ENCODE peak calls at places on chromosomes 3 and 15, in nine cellular contexts. C, G, X, Z, J, F, Y, L and H are unnamed samples.

GRCh38 chr3:134373278-134373941 is 837 bp downstream of the AMOTL2 start:
- DNase-seq in C (no peak), G (peak; percentile 91), X (peak; percentile 88), Z (peak; percentile 96), J (no peak), F (peak; percentile 92), Y (peak; percentile 86), L (peak; percentile 93), H (no peak)

GRCh38 chr3:142844339-142844977 is 44.4 kb downstream of the PCOLCE2 start:
- DNase-seq in C (peak; percentile 73), G (peak; percentile 64), X (peak; percentile 56), Z (peak; percentile 64), J (no peak), F (no peak), Y (no peak), L (no peak), H (peak; percentile 16)

GRCh38 chr15:61169904-61170695 is 59.0 kb downstream of the RORA start:
- DNase-seq in C (no peak), G (no peak), X (no peak), Z (peak; percentile 29), J (peak; percentile 10), F (no peak), Y (no peak), L (no peak), H (peak; percentile 20)

GRCh38 chr15:39321977-39322376 is 258.9 kb upstream of the THBS1 start:
- DNase-seq in C (no peak), G (no peak), X (no peak), Z (no peak), J (no peak), F (no peak), Y (no peak), L (peak; percentile 8), H (no peak)

GRCh38 chr3:136120373-136121348 is 75.5 kb downstream of the MSL2 start:
- DNase-seq in C (no peak), G (peak; percentile 59), X (no peak), Z (no peak), J (no peak), F (no peak), Y (no peak), L (no peak), H (no peak)

GRCh38 chr15:73601449-73602425 is 31.5 kb downstream of the NPTN start:
- DNase-seq in C (peak; percentile 66), G (peak; percentile 53), X (peak; percentile 53), Z (peak; percentile 52), J (no peak), F (peak; percentile 53), Y (peak; percentile 53), L (peak; percentile 35), H (no peak)

GRCh38 chr15:36798366-36798765 is 218.9 kb downstream of the CDIN1 start:
- DNase-seq in C (no peak), G (no peak), X (peak; percentile 70), Z (no peak), J (no peak), F (no peak), Y (no peak), L (no peak), H (no peak)

GRCh38 chr15:80550910-80551265 is 144.2 kb upstream of the ABHD17C start:
- DNase-seq in C (no peak), G (peak; percentile 65), X (no peak), Z (no peak), J (no peak), F (no peak), Y (no peak), L (no peak), H (no peak)

GRCh38 chr3:156389151-156389760 is 165.7 kb downstream of the SSR3 start:
- DNase-seq in C (no peak), G (peak; percentile 8), X (peak; percentile 19), Z (no peak), J (no peak), F (peak; percentile 47), Y (peak; percentile 15), L (no peak), H (no peak)